ENCODE peak calls at places on chromosomes 11 and 22, in eight cellular contexts. D, M, J, N, U, Y, T and L are unnamed samples. For H3K4me1 and H3K27me3, the result is how much of the 10 kb centered on the place peaks cover.

GRCh38 chr11:117824571-117825537 is at the start of gene FXYD2:
- DNase-seq in D (no peak), M (no peak), J (no peak), N (no peak), U (no peak), Y (no peak), T (peak), L (no peak)

GRCh38 chr22:25643232-25644000 is 78.9 kb downstream of the GRK3 start:
- DNase-seq in D (no peak), M (no peak), J (no peak), N (no peak), U (no peak), Y (no peak), T (no peak), L (no peak)

GRCh38 chr11:8063319-8063718 is 17.7 kb upstream of the TUB start:
- DNase-seq in D (no peak), M (peak), J (no peak), N (peak), U (no peak), Y (no peak), T (peak), L (no peak)

GRCh38 chr22:39519681-39520053 is 695 bp upstream of the ATF4 start:
- DNase-seq in D (no peak), M (no peak), J (peak), N (peak), U (no peak), Y (peak), T (peak), L (no peak)

GRCh38 chr11:118625976-118626375 is 18.6 kb downstream of the PHLDB1 start:
- DNase-seq in D (no peak), M (no peak), J (no peak), N (no peak), U (no peak), Y (no peak), T (no peak), L (no peak)

GRCh38 chr11:118311518-118311917 is 7.0 kb downstream of the CD3E start:
- DNase-seq in D (no peak), M (no peak), J (no peak), N (no peak), U (no peak), Y (no peak), T (no peak), L (no peak)

GRCh38 chr22:44678980-44679647 is 22.9 kb upstream of the PRR5 start:
- DNase-seq in D (no peak), M (no peak), J (no peak), N (no peak), U (no peak), Y (no peak), T (no peak), L (no peak)

GRCh38 chr11:3052109-3052479 is 5.1 kb downstream of the CARS1 start:
- DNase-seq in D (no peak), M (no peak), J (no peak), N (no peak), U (no peak), Y (no peak), T (no peak), L (no peak)

GRCh38 chr11:123378096-123378495 is 52.0 kb upstream of the GRAMD1B start:
- DNase-seq in D (no peak), M (no peak), J (no peak), N (no peak), U (no peak), Y (no peak), T (no peak), L (no peak)

DNA sequence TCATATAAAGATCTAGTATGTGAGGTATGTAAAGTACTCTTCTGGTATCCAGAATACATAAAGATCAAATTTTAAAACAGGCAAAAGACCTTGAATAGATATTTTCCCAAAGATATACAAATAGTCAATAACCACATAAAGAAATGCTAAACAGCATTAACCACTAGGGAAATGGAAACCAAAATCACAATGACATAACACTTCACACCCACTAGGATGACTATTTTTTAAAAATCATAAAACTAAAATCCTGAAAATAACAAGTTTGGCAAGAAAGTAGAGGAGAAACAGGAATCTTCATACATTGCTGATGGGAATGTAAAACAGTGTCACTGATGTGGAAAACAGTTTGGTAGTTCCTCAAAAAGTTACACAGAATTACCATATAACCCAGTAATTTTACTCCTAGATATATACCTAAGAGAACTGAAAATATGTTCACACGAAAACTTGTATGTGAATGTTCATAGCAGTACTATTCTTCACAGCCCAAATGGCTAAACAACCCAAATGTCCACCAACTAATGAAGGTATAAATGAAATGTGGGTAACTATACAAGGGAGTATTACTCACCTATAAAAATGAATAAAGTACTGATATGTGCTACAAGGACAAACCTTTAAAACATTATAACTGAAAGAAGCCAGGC is 12.5 kb downstream of the PICALM start:
- DNase-seq in D (no peak), M (no peak), J (no peak), N (no peak), U (no peak), Y (no peak), T (no peak), L (no peak)
- H3K4me1 ChIP-seq in D (under half), M (under half), J (under half), N (half or more), U (half or more), Y (under half), T (under half), L (under half)

DNA sequence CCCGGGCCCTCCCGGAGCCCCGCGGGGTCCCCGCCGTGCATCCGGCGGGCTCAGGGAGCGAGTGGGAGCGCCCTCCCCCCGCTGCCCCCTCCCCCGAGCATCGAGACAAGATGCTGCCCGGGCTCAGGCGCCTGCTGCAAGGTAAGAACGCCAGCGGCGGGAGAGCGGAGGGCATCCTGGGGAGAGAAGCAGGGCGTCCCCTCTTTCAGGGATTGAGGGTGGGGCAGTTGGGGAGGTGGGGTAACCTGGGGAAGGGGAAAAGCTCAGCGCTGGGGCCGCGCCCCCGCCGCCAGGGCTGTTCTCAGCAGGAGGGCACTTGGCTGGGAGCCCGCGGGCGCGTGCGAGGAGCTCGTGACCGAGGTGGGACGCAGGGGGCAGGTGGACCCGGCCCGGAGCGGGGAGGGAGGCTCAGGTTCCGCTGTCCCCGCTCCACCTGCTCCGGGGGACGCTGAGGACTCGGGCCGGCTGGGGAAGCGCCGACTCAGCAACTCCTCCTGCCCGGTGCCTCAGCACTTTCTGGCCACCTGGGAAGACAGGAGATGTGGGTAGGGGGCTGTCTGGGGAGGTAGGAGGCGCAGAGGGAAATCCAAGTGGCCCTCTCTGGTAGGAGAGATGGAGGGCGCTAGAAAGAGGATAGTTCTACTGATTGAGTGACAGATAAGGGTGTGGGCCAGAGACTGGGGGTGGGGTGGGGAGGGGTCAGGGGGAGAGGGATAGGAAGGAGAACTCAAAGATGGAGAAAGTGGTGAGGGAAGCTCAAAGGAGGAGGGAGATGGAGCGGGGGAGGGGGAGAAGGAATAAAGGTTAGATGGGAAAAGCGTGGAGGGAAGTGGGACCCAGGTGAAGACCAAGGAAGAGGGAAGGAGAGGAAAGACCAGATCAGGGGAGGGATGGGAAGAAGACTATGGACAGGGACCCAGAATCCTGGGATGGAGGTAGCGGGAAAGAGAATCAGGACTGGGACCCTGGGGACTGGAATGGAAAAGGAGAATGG is 725 bp downstream of the RTN4RL2 start:
- DNase-seq in D (no peak), M (no peak), J (no peak), N (no peak), U (no peak), Y (no peak), T (no peak), L (no peak)
- H3K27me3 ChIP-seq in D (under half), M (half or more), J (under half), N (under half), U (under half), Y (under half), T (under half), L (under half)

GRCh38 chr11:9616042-9616640 is 42.7 kb downstream of the WEE1 start:
- DNase-seq in D (no peak), M (peak), J (no peak), N (peak), U (no peak), Y (no peak), T (no peak), L (no peak)

GRCh38 chr11:9613830-9614762 is 40.6 kb downstream of the WEE1 start:
- DNase-seq in D (peak), M (peak), J (no peak), N (peak), U (peak), Y (peak), T (peak), L (peak)

GRCh38 chr11:9613118-9613829 is 39.8 kb downstream of the WEE1 start:
- DNase-seq in D (peak), M (peak), J (peak), N (peak), U (peak), Y (peak), T (peak), L (peak)

GRCh38 chr11:9616858-9617257 is 43.4 kb downstream of the WEE1 start:
- DNase-seq in D (no peak), M (peak), J (no peak), N (peak), U (no peak), Y (no peak), T (no peak), L (no peak)

DNA sequence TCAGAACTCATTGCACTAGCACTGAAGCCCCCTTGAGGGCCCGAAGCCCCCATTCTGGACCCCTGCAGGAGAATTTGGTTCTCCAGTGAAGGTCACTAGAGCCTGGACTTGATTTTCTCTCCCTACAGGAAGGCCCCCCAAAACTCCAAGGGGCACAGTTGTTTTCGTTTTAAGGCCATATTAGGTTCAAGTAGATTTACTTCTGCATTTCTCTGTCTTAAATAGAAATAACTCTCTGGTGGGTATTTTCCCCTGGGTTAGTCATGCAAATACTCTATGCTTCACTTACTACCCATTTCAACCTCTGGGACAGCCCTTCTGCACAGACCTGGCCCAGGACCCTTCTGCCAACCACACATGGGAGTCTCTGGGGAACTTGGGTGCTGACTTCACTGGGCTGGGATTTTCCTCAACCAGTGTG is 41.6 kb downstream of the WEE1 start:
- DNase-seq in D (no peak), M (peak), J (no peak), N (peak), U (no peak), Y (no peak), T (no peak), L (no peak)
- H3K4me3 ChIP-seq in D (no peak), M (no peak), J (no peak), N (peak), U (peak), Y (no peak), T (no peak), L (peak)

GRCh38 chr22:42811510-42811909 is 45.6 kb downstream of the ARFGAP3 start:
- DNase-seq in D (no peak), M (no peak), J (no peak), N (no peak), U (no peak), Y (peak), T (no peak), L (no peak)
- H3K4me1 ChIP-seq in D (under half), M (under half), J (under half), N (under half), U (under half), Y (under half), T (under half), L (under half)

GRCh38 chr11:21460082-21460481 is 732.8 kb upstream of the ANO5 start:
- DNase-seq in D (no peak), M (no peak), J (no peak), N (no peak), U (no peak), Y (no peak), T (no peak), L (no peak)

GRCh38 chr11:21470521-21470920 is 722.4 kb upstream of the ANO5 start:
- DNase-seq in D (no peak), M (no peak), J (no peak), N (no peak), U (no peak), Y (no peak), T (no peak), L (no peak)

GRCh38 chr11:21464601-21465193 is 728.2 kb upstream of the ANO5 start:
- DNase-seq in D (no peak), M (no peak), J (no peak), N (no peak), U (no peak), Y (no peak), T (no peak), L (no peak)

GRCh38 chr11:21465203-21465602 is 727.7 kb upstream of the ANO5 start:
- DNase-seq in D (no peak), M (no peak), J (no peak), N (no peak), U (no peak), Y (no peak), T (no peak), L (no peak)

DNA sequence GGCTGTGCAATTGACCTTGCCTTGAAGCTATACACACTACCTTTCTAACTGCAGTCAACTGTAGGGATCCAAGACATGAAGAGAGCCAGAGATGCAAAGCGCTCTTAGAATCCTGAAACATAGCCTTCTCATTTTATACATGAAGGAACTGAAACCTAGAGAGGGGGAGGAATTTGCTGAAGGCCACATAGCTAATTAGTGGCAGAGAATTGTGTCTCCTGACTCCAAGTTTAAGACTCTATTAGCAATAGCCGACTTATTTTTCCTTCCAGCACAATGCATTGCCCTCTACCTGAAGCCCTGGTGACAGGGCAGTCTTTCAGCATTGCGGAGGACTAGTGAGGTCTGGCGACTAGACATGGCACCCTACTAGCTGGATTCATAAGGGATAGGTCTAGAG is 727.0 kb upstream of the ANO5 start:
- DNase-seq in D (no peak), M (no peak), J (no peak), N (no peak), U (no peak), Y (no peak), T (no peak), L (no peak)
- H3K27me3 ChIP-seq in D (under half), M (under half), J (under half), N (under half), U (under half), Y (under half), T (under half), L (under half)